ENCODE peak calls at places on chromosomes 2 and 18, in four cellular contexts. One of them, this sample, is unnamed.

GRCh38 chr2:236408090-236408489 is 143.9 kb upstream of the ASB18 start:
- DNase-seq in cardiac fibroblast: no peak
- DNase-seq in NCI-H1105: no peak
- DNase-seq in SJSA1: no peak
- DNase-seq in this sample: no peak

GRCh38 chr18:40939636-40940035 is 1015.4 kb upstream of the PIK3C3 start:
- DNase-seq in cardiac fibroblast: no peak
- DNase-seq in NCI-H1105: no peak
- DNase-seq in SJSA1: no peak
- DNase-seq in this sample: no peak

GRCh38 chr18:73835656-73836055 is 312.0 kb downstream of the FBXO15 start:
- DNase-seq in cardiac fibroblast: peak
- DNase-seq in NCI-H1105: no peak
- DNase-seq in SJSA1: no peak
- DNase-seq in this sample: no peak

GRCh38 chr2:118667366-118667765 is 180.1 kb downstream of the EN1 start:
- DNase-seq in cardiac fibroblast: no peak
- DNase-seq in NCI-H1105: no peak
- DNase-seq in SJSA1: no peak
- DNase-seq in this sample: no peak

GRCh38 chr2:232343816-232344215 is 34.7 kb upstream of the ALPP start:
- DNase-seq in cardiac fibroblast: no peak
- DNase-seq in NCI-H1105: no peak
- DNase-seq in SJSA1: no peak
- DNase-seq in this sample: no peak

GRCh38 chr18:52617931-52618330 is 277.9 kb downstream of the DCC start:
- DNase-seq in cardiac fibroblast: peak
- DNase-seq in NCI-H1105: no peak
- DNase-seq in SJSA1: no peak
- DNase-seq in this sample: no peak

GRCh38 chr2:71940695-71941094 is 207.0 kb downstream of the CYP26B1 start:
- DNase-seq in cardiac fibroblast: no peak
- DNase-seq in NCI-H1105: no peak
- DNase-seq in SJSA1: no peak
- DNase-seq in this sample: no peak

GRCh38 chr2:145007673-145008263 is 487.8 kb upstream of the ZEB2 start:
- DNase-seq in cardiac fibroblast: peak
- DNase-seq in NCI-H1105: no peak
- DNase-seq in SJSA1: no peak
- DNase-seq in this sample: no peak

GRCh38 chr18:77065221-77065981 is 67.2 kb downstream of the MBP start:
- DNase-seq in cardiac fibroblast: peak
- DNase-seq in NCI-H1105: no peak
- DNase-seq in SJSA1: peak
- DNase-seq in this sample: no peak

GRCh38 chr2:68791914-68792313 is 57.3 kb downstream of the ARHGAP25 start:
- DNase-seq in cardiac fibroblast: no peak
- DNase-seq in NCI-H1105: no peak
- DNase-seq in SJSA1: no peak
- DNase-seq in this sample: no peak

GRCh38 chr2:233051241-233052149 is 8.6 kb upstream of the INPP5D start:
- DNase-seq in cardiac fibroblast: peak
- DNase-seq in NCI-H1105: no peak
- DNase-seq in SJSA1: no peak
- DNase-seq in this sample: no peak

GRCh38 chr2:6922201-6922656 is 5.0 kb downstream of the RNF144A start:
- DNase-seq in cardiac fibroblast: no peak
- DNase-seq in NCI-H1105: no peak
- DNase-seq in SJSA1: no peak
- DNase-seq in this sample: peak

GRCh38 chr2:215921884-215922283 is 91.5 kb downstream of the MREG start:
- DNase-seq in cardiac fibroblast: peak
- DNase-seq in NCI-H1105: no peak
- DNase-seq in SJSA1: peak
- DNase-seq in this sample: no peak

GRCh38 chr2:16313235-16313980 is 352.2 kb downstream of the CYRIA start:
- DNase-seq in cardiac fibroblast: no peak
- DNase-seq in NCI-H1105: no peak
- DNase-seq in SJSA1: no peak
- DNase-seq in this sample: no peak

GRCh38 chr2:238235331-238235732 is 4.5 kb downstream of the HES6 start:
- DNase-seq in cardiac fibroblast: peak
- DNase-seq in NCI-H1105: no peak
- DNase-seq in SJSA1: no peak
- DNase-seq in this sample: no peak

GRCh38 chr2:1871171-1871570 is 126.9 kb upstream of the PXDN start:
- DNase-seq in cardiac fibroblast: no peak
- DNase-seq in NCI-H1105: no peak
- DNase-seq in SJSA1: no peak
- DNase-seq in this sample: no peak

GRCh38 chr2:171834286-171834685 is 59.8 kb downstream of the SLC25A12 start:
- DNase-seq in cardiac fibroblast: no peak
- DNase-seq in NCI-H1105: no peak
- DNase-seq in SJSA1: no peak
- DNase-seq in this sample: no peak

GRCh38 chr2:150020221-150020620 is 432.6 kb upstream of the MMADHC start:
- DNase-seq in cardiac fibroblast: no peak
- DNase-seq in NCI-H1105: no peak
- DNase-seq in SJSA1: no peak
- DNase-seq in this sample: no peak

GRCh38 chr2:240189686-240190085 is 49.2 kb upstream of the OTOS start:
- DNase-seq in cardiac fibroblast: no peak
- DNase-seq in NCI-H1105: no peak
- DNase-seq in SJSA1: no peak
- DNase-seq in this sample: no peak

GRCh38 chr2:33216508-33217182 is 259.8 kb upstream of the RASGRP3 start:
- DNase-seq in cardiac fibroblast: peak
- DNase-seq in NCI-H1105: no peak
- DNase-seq in SJSA1: no peak
- DNase-seq in this sample: no peak

GRCh38 chr2:107684421-107684820 is 142.3 kb upstream of the RGPD4 start:
- DNase-seq in cardiac fibroblast: no peak
- DNase-seq in NCI-H1105: no peak
- DNase-seq in SJSA1: no peak
- DNase-seq in this sample: no peak

GRCh38 chr2:9251154-9252001 is 44.8 kb downstream of the ASAP2 start:
- DNase-seq in cardiac fibroblast: peak
- DNase-seq in NCI-H1105: no peak
- DNase-seq in SJSA1: peak
- DNase-seq in this sample: no peak

GRCh38 chr2:1698188-1698945 is 45.9 kb downstream of the PXDN start:
- DNase-seq in cardiac fibroblast: no peak
- DNase-seq in NCI-H1105: no peak
- DNase-seq in SJSA1: no peak
- DNase-seq in this sample: no peak

GRCh38 chr18:74976331-74976909 is 232.5 kb downstream of the PTGR3 start:
- DNase-seq in cardiac fibroblast: no peak
- DNase-seq in NCI-H1105: peak
- DNase-seq in SJSA1: no peak
- DNase-seq in this sample: no peak

GRCh38 chr18:45958730-45959129 is 8.4 kb downstream of the EPG5 start:
- DNase-seq in cardiac fibroblast: peak
- DNase-seq in NCI-H1105: no peak
- DNase-seq in SJSA1: no peak
- DNase-seq in this sample: no peak

GRCh38 chr18:35054401-35054800 is 13.2 kb downstream of the MAPRE2 start:
- DNase-seq in cardiac fibroblast: peak
- DNase-seq in NCI-H1105: no peak
- DNase-seq in SJSA1: no peak
- DNase-seq in this sample: no peak

GRCh38 chr2:41968182-41968578 is 79.6 kb upstream of the PKDCC start:
- DNase-seq in cardiac fibroblast: no peak
- DNase-seq in NCI-H1105: no peak
- DNase-seq in SJSA1: no peak
- DNase-seq in this sample: no peak

This sample was measured in NCI-H1694.